ENCODE peak calls at places on chromosomes 13 and 19, in six cellular contexts. One of them, this sample, is unnamed.
A peak's percentile ranks its signal among the peaks of the same experiment; 100 is the strongest.

GRCh38 chr19:2426661-2427322 is 594 bp downstream of the TIMM13 start:
- DNase-seq in tibial nerve: no peak
- DNase-seq in NAMALWA: peak; percentile 73
- DNase-seq in AG10803: peak; percentile 7
- DNase-seq in cerebellar nuclear complex: no peak
- DNase-seq in activated naive CD8-positive, alpha-beta T cell treated with anti-CD3 and anti-CD28 coated beads, Interleukin-2, amount 50 U/mL, for 24 hours: peak; percentile 58
- DNase-seq in this sample: peak; percentile 64

GRCh38 chr19:14516048-14516534 is 2.1 kb downstream of the DNAJB1 start:
- DNase-seq in tibial nerve: no peak
- DNase-seq in NAMALWA: no peak
- DNase-seq in AG10803: no peak
- DNase-seq in cerebellar nuclear complex: no peak
- DNase-seq in activated naive CD8-positive, alpha-beta T cell treated with anti-CD3 and anti-CD28 coated beads, Interleukin-2, amount 50 U/mL, for 24 hours: no peak
- DNase-seq in this sample: no peak

GRCh38 chr19:53555352-53555751 is 17.4 kb downstream of the ZNF331 start:
- DNase-seq in tibial nerve: no peak
- DNase-seq in NAMALWA: no peak
- DNase-seq in AG10803: no peak
- DNase-seq in cerebellar nuclear complex: no peak
- DNase-seq in activated naive CD8-positive, alpha-beta T cell treated with anti-CD3 and anti-CD28 coated beads, Interleukin-2, amount 50 U/mL, for 24 hours: no peak
- DNase-seq in this sample: no peak

GRCh38 chr19:5915782-5916165 is 1.7 kb downstream of the CAPS start:
- DNase-seq in tibial nerve: no peak
- DNase-seq in NAMALWA: no peak
- DNase-seq in AG10803: no peak
- DNase-seq in cerebellar nuclear complex: no peak
- DNase-seq in activated naive CD8-positive, alpha-beta T cell treated with anti-CD3 and anti-CD28 coated beads, Interleukin-2, amount 50 U/mL, for 24 hours: no peak
- DNase-seq in this sample: no peak

GRCh38 chr19:42468273-42468796 is 25.6 kb upstream of the CXCL17 start:
- DNase-seq in tibial nerve: no peak
- DNase-seq in NAMALWA: no peak
- DNase-seq in AG10803: peak; percentile 81
- DNase-seq in cerebellar nuclear complex: no peak
- DNase-seq in activated naive CD8-positive, alpha-beta T cell treated with anti-CD3 and anti-CD28 coated beads, Interleukin-2, amount 50 U/mL, for 24 hours: no peak
- DNase-seq in this sample: no peak

GRCh38 chr19:46137915-46138473 is 10.0 kb upstream of the IGFL2 start:
- DNase-seq in tibial nerve: no peak
- DNase-seq in NAMALWA: no peak
- DNase-seq in AG10803: no peak
- DNase-seq in cerebellar nuclear complex: no peak
- DNase-seq in activated naive CD8-positive, alpha-beta T cell treated with anti-CD3 and anti-CD28 coated beads, Interleukin-2, amount 50 U/mL, for 24 hours: no peak
- DNase-seq in this sample: no peak

GRCh38 chr19:46721269-46722003 is 4.5 kb upstream of the PRKD2 start:
- DNase-seq in tibial nerve: no peak
- DNase-seq in NAMALWA: no peak
- DNase-seq in AG10803: no peak
- DNase-seq in cerebellar nuclear complex: no peak
- DNase-seq in activated naive CD8-positive, alpha-beta T cell treated with anti-CD3 and anti-CD28 coated beads, Interleukin-2, amount 50 U/mL, for 24 hours: no peak
- DNase-seq in this sample: peak; percentile 58

GRCh38 chr19:37513397-37513796 is 6.7 kb downstream of the ZNF793 start:
- DNase-seq in tibial nerve: no peak
- DNase-seq in NAMALWA: no peak
- DNase-seq in AG10803: no peak
- DNase-seq in cerebellar nuclear complex: no peak
- DNase-seq in activated naive CD8-positive, alpha-beta T cell treated with anti-CD3 and anti-CD28 coated beads, Interleukin-2, amount 50 U/mL, for 24 hours: no peak
- DNase-seq in this sample: no peak

GRCh38 chr13:104586010-104586746 is 1520.0 kb upstream of the SLC10A2 start:
- DNase-seq in tibial nerve: no peak
- DNase-seq in NAMALWA: no peak
- DNase-seq in AG10803: no peak
- DNase-seq in cerebellar nuclear complex: no peak
- DNase-seq in activated naive CD8-positive, alpha-beta T cell treated with anti-CD3 and anti-CD28 coated beads, Interleukin-2, amount 50 U/mL, for 24 hours: no peak
- DNase-seq in this sample: no peak

GRCh38 chr19:15536350-15536749 is 28.0 kb downstream of the CYP4F22 start:
- DNase-seq in tibial nerve: no peak
- DNase-seq in NAMALWA: no peak
- DNase-seq in AG10803: no peak
- DNase-seq in cerebellar nuclear complex: no peak
- DNase-seq in activated naive CD8-positive, alpha-beta T cell treated with anti-CD3 and anti-CD28 coated beads, Interleukin-2, amount 50 U/mL, for 24 hours: no peak
- DNase-seq in this sample: no peak

GRCh38 chr19:19224852-19225494 is 13.2 kb downstream of the NCAN start:
- DNase-seq in tibial nerve: no peak
- DNase-seq in NAMALWA: peak; percentile 59
- DNase-seq in AG10803: peak; percentile 47
- DNase-seq in cerebellar nuclear complex: no peak
- DNase-seq in activated naive CD8-positive, alpha-beta T cell treated with anti-CD3 and anti-CD28 coated beads, Interleukin-2, amount 50 U/mL, for 24 hours: peak; percentile 77
- DNase-seq in this sample: peak; percentile 87

GRCh38 chr19:33905937-33906577 is 109.4 kb downstream of the KCTD15 start:
- DNase-seq in tibial nerve: peak; percentile 23
- DNase-seq in NAMALWA: no peak
- DNase-seq in AG10803: peak; percentile 5
- DNase-seq in cerebellar nuclear complex: no peak
- DNase-seq in activated naive CD8-positive, alpha-beta T cell treated with anti-CD3 and anti-CD28 coated beads, Interleukin-2, amount 50 U/mL, for 24 hours: peak; percentile 8
- DNase-seq in this sample: no peak

GRCh38 chr13:48542581-48543341 is 9.9 kb upstream of the RCBTB2 start:
- DNase-seq in tibial nerve: no peak
- DNase-seq in NAMALWA: peak; percentile 8
- DNase-seq in AG10803: peak; percentile 20
- DNase-seq in cerebellar nuclear complex: no peak
- DNase-seq in activated naive CD8-positive, alpha-beta T cell treated with anti-CD3 and anti-CD28 coated beads, Interleukin-2, amount 50 U/mL, for 24 hours: no peak
- DNase-seq in this sample: peak; percentile 42

GRCh38 chr19:459724-460511 is 915 bp downstream of the SHC2 start:
- DNase-seq in tibial nerve: peak; percentile 43
- DNase-seq in NAMALWA: no peak
- DNase-seq in AG10803: peak; percentile 8
- DNase-seq in cerebellar nuclear complex: no peak
- DNase-seq in activated naive CD8-positive, alpha-beta T cell treated with anti-CD3 and anti-CD28 coated beads, Interleukin-2, amount 50 U/mL, for 24 hours: peak; percentile 35
- DNase-seq in this sample: peak; percentile 20

GRCh38 chr19:43463381-43464088 is 1.9 kb downstream of the LYPD3 start:
- DNase-seq in tibial nerve: peak; percentile 96
- DNase-seq in NAMALWA: peak; percentile 96
- DNase-seq in AG10803: peak; percentile 85
- DNase-seq in cerebellar nuclear complex: no peak
- DNase-seq in activated naive CD8-positive, alpha-beta T cell treated with anti-CD3 and anti-CD28 coated beads, Interleukin-2, amount 50 U/mL, for 24 hours: peak; percentile 99
- DNase-seq in this sample: peak; percentile 86

GRCh38 chr13:108212901-108213300 is 2.4 kb downstream of the LIG4 start:
- DNase-seq in tibial nerve: no peak
- DNase-seq in NAMALWA: peak; percentile 75
- DNase-seq in AG10803: no peak
- DNase-seq in cerebellar nuclear complex: no peak
- DNase-seq in activated naive CD8-positive, alpha-beta T cell treated with anti-CD3 and anti-CD28 coated beads, Interleukin-2, amount 50 U/mL, for 24 hours: no peak
- DNase-seq in this sample: no peak

GRCh38 chr13:32316476-32316875 is 1.2 kb downstream of the BRCA2 start:
- DNase-seq in tibial nerve: no peak
- DNase-seq in NAMALWA: peak; percentile 30
- DNase-seq in AG10803: no peak
- DNase-seq in cerebellar nuclear complex: no peak
- DNase-seq in activated naive CD8-positive, alpha-beta T cell treated with anti-CD3 and anti-CD28 coated beads, Interleukin-2, amount 50 U/mL, for 24 hours: no peak
- DNase-seq in this sample: peak; percentile 72

GRCh38 chr19:48795855-48796142 is 15.0 kb downstream of the BCAT2 start:
- DNase-seq in tibial nerve: no peak
- DNase-seq in NAMALWA: no peak
- DNase-seq in AG10803: no peak
- DNase-seq in cerebellar nuclear complex: no peak
- DNase-seq in activated naive CD8-positive, alpha-beta T cell treated with anti-CD3 and anti-CD28 coated beads, Interleukin-2, amount 50 U/mL, for 24 hours: no peak
- DNase-seq in this sample: no peak

GRCh38 chr13:111877906-111878305 is 189.0 kb upstream of the SOX1 start:
- DNase-seq in tibial nerve: no peak
- DNase-seq in NAMALWA: no peak
- DNase-seq in AG10803: no peak
- DNase-seq in cerebellar nuclear complex: no peak
- DNase-seq in activated naive CD8-positive, alpha-beta T cell treated with anti-CD3 and anti-CD28 coated beads, Interleukin-2, amount 50 U/mL, for 24 hours: no peak
- DNase-seq in this sample: no peak

GRCh38 chr19:2578391-2578826 is 102.5 kb downstream of the GADD45B start:
- DNase-seq in tibial nerve: no peak
- DNase-seq in NAMALWA: no peak
- DNase-seq in AG10803: peak; percentile 92
- DNase-seq in cerebellar nuclear complex: no peak
- DNase-seq in activated naive CD8-positive, alpha-beta T cell treated with anti-CD3 and anti-CD28 coated beads, Interleukin-2, amount 50 U/mL, for 24 hours: no peak
- DNase-seq in this sample: no peak

GRCh38 chr13:113897161-113897560 is 33.3 kb upstream of the GAS6 start:
- DNase-seq in tibial nerve: no peak
- DNase-seq in NAMALWA: no peak
- DNase-seq in AG10803: peak; percentile 100
- DNase-seq in cerebellar nuclear complex: no peak
- DNase-seq in activated naive CD8-positive, alpha-beta T cell treated with anti-CD3 and anti-CD28 coated beads, Interleukin-2, amount 50 U/mL, for 24 hours: no peak
- DNase-seq in this sample: no peak

GRCh38 chr19:17330546-17331253 is 4.0 kb downstream of the ANO8 start:
- DNase-seq in tibial nerve: no peak
- DNase-seq in NAMALWA: peak; percentile 26
- DNase-seq in AG10803: no peak
- DNase-seq in cerebellar nuclear complex: no peak
- DNase-seq in activated naive CD8-positive, alpha-beta T cell treated with anti-CD3 and anti-CD28 coated beads, Interleukin-2, amount 50 U/mL, for 24 hours: no peak
- DNase-seq in this sample: no peak

GRCh38 chr13:99258946-99259345 is 767 bp upstream of the GPR18 start:
- DNase-seq in tibial nerve: no peak
- DNase-seq in NAMALWA: peak; percentile 95
- DNase-seq in AG10803: no peak
- DNase-seq in cerebellar nuclear complex: no peak
- DNase-seq in activated naive CD8-positive, alpha-beta T cell treated with anti-CD3 and anti-CD28 coated beads, Interleukin-2, amount 50 U/mL, for 24 hours: no peak
- DNase-seq in this sample: peak; percentile 53

GRCh38 chr13:49625392-49626137 is 2.7 kb upstream of the ARL11 start:
- DNase-seq in tibial nerve: peak; percentile 28
- DNase-seq in NAMALWA: no peak
- DNase-seq in AG10803: no peak
- DNase-seq in cerebellar nuclear complex: no peak
- DNase-seq in activated naive CD8-positive, alpha-beta T cell treated with anti-CD3 and anti-CD28 coated beads, Interleukin-2, amount 50 U/mL, for 24 hours: no peak
- DNase-seq in this sample: no peak

GRCh38 chr13:75263741-75264407 is 218.1 kb downstream of the TBC1D4 start:
- DNase-seq in tibial nerve: no peak
- DNase-seq in NAMALWA: no peak
- DNase-seq in AG10803: peak; percentile 61
- DNase-seq in cerebellar nuclear complex: no peak
- DNase-seq in activated naive CD8-positive, alpha-beta T cell treated with anti-CD3 and anti-CD28 coated beads, Interleukin-2, amount 50 U/mL, for 24 hours: no peak
- DNase-seq in this sample: no peak

GRCh38 chr19:58399903-58400637 is 4.6 kb downstream of the RNF225 start:
- DNase-seq in tibial nerve: no peak
- DNase-seq in NAMALWA: no peak
- DNase-seq in AG10803: peak; percentile 44
- DNase-seq in cerebellar nuclear complex: peak; percentile 68
- DNase-seq in activated naive CD8-positive, alpha-beta T cell treated with anti-CD3 and anti-CD28 coated beads, Interleukin-2, amount 50 U/mL, for 24 hours: peak; percentile 2
- DNase-seq in this sample: no peak

GRCh38 chr19:35342430-35342829 is 5.3 kb upstream of the FFAR1 start:
- DNase-seq in tibial nerve: no peak
- DNase-seq in NAMALWA: no peak
- DNase-seq in AG10803: no peak
- DNase-seq in cerebellar nuclear complex: no peak
- DNase-seq in activated naive CD8-positive, alpha-beta T cell treated with anti-CD3 and anti-CD28 coated beads, Interleukin-2, amount 50 U/mL, for 24 hours: no peak
- DNase-seq in this sample: no peak

GRCh38 chr13:106468948-106469590 is 66.4 kb downstream of the EFNB2 start:
- DNase-seq in tibial nerve: no peak
- DNase-seq in NAMALWA: no peak
- DNase-seq in AG10803: no peak
- DNase-seq in cerebellar nuclear complex: no peak
- DNase-seq in activated naive CD8-positive, alpha-beta T cell treated with anti-CD3 and anti-CD28 coated beads, Interleukin-2, amount 50 U/mL, for 24 hours: no peak
- DNase-seq in this sample: no peak

GRCh38 chr13:102870677-102871415 is 25.0 kb downstream of the ERCC5 start:
- DNase-seq in tibial nerve: no peak
- DNase-seq in NAMALWA: peak; percentile 84
- DNase-seq in AG10803: peak; percentile 58
- DNase-seq in cerebellar nuclear complex: peak; percentile 57
- DNase-seq in activated naive CD8-positive, alpha-beta T cell treated with anti-CD3 and anti-CD28 coated beads, Interleukin-2, amount 50 U/mL, for 24 hours: peak; percentile 50
- DNase-seq in this sample: peak; percentile 73

GRCh38 chr19:6242677-6243076 is 37.1 kb downstream of the MLLT1 start:
- DNase-seq in tibial nerve: no peak
- DNase-seq in NAMALWA: no peak
- DNase-seq in AG10803: no peak
- DNase-seq in cerebellar nuclear complex: peak; percentile 28
- DNase-seq in activated naive CD8-positive, alpha-beta T cell treated with anti-CD3 and anti-CD28 coated beads, Interleukin-2, amount 50 U/mL, for 24 hours: no peak
- DNase-seq in this sample: no peak

GRCh38 chr19:19531951-19532805 is 3.5 kb downstream of the YJEFN3 start:
- DNase-seq in tibial nerve: peak; percentile 75
- DNase-seq in NAMALWA: peak; percentile 85
- DNase-seq in AG10803: peak; percentile 44
- DNase-seq in cerebellar nuclear complex: peak; percentile 42
- DNase-seq in activated naive CD8-positive, alpha-beta T cell treated with anti-CD3 and anti-CD28 coated beads, Interleukin-2, amount 50 U/mL, for 24 hours: peak; percentile 92
- DNase-seq in this sample: peak; percentile 76

GRCh38 chr19:19064811-19065745 is 1.3 kb downstream of the SLC25A42 start:
- DNase-seq in tibial nerve: no peak
- DNase-seq in NAMALWA: peak; percentile 58
- DNase-seq in AG10803: no peak
- DNase-seq in cerebellar nuclear complex: peak; percentile 4
- DNase-seq in activated naive CD8-positive, alpha-beta T cell treated with anti-CD3 and anti-CD28 coated beads, Interleukin-2, amount 50 U/mL, for 24 hours: peak; percentile 55
- DNase-seq in this sample: peak; percentile 49

GRCh38 chr13:76009491-76009890 is 373.4 kb downstream of the LMO7 start:
- DNase-seq in tibial nerve: no peak
- DNase-seq in NAMALWA: no peak
- DNase-seq in AG10803: no peak
- DNase-seq in cerebellar nuclear complex: no peak
- DNase-seq in activated naive CD8-positive, alpha-beta T cell treated with anti-CD3 and anti-CD28 coated beads, Interleukin-2, amount 50 U/mL, for 24 hours: no peak
- DNase-seq in this sample: no peak

GRCh38 chr19:6233051-6233826 is 46.5 kb downstream of the MLLT1 start:
- DNase-seq in tibial nerve: no peak
- DNase-seq in NAMALWA: no peak
- DNase-seq in AG10803: peak; percentile 74
- DNase-seq in cerebellar nuclear complex: no peak
- DNase-seq in activated naive CD8-positive, alpha-beta T cell treated with anti-CD3 and anti-CD28 coated beads, Interleukin-2, amount 50 U/mL, for 24 hours: no peak
- DNase-seq in this sample: peak; percentile 42

GRCh38 chr19:1015782-1016646 is 4.9 kb downstream of the TMEM259 start:
- DNase-seq in tibial nerve: no peak
- DNase-seq in NAMALWA: no peak
- DNase-seq in AG10803: no peak
- DNase-seq in cerebellar nuclear complex: no peak
- DNase-seq in activated naive CD8-positive, alpha-beta T cell treated with anti-CD3 and anti-CD28 coated beads, Interleukin-2, amount 50 U/mL, for 24 hours: no peak
- DNase-seq in this sample: no peak

This sample was measured in NB4.